ENCODE peak calls at places on chromosomes 13 and 19, in six cellular contexts. F is HEK293T; T is fibroblast of mammary gland; W is stimulated activated CD8-positive, alpha-beta memory T cell treated with anti-CD3 and anti-CD28 coated beads, Interleukin-2, amount 100 ng/mL, for 48 hours; E is stimulated activated CD4-positive, alpha-beta T cell treated with anti-CD3 and anti-CD28 coated beads, TNF-alpha, amount 100 ng/mL, for 48 hours; Z is foreskin fibroblast. Q is an unnamed sample.

GRCh38 chr19:33000910-33001309 is 28.9 kb downstream of the FAAP24 start:
- DNase-seq in F (no peak), T (no peak), W (no peak), E (no peak), Z (no peak), Q (no peak)

GRCh38 chr13:39186205-39186880 is 148.1 kb downstream of the NHLRC3 start:
- DNase-seq in F (no peak), T (peak), W (no peak), E (no peak), Z (no peak), Q (no peak)

GRCh38 chr13:46124531-46124966 is 19.7 kb upstream of the CPB2 start:
- DNase-seq in F (no peak), T (no peak), W (peak), E (no peak), Z (no peak), Q (no peak)

GRCh38 chr19:12763100-12763499 is 11.5 kb downstream of the BEST2 start:
- DNase-seq in F (no peak), T (no peak), W (no peak), E (no peak), Z (no peak), Q (no peak)

GRCh38 chr19:55909801-55910200 is 22.3 kb downstream of the NLRP13 start:
- DNase-seq in F (no peak), T (no peak), W (no peak), E (no peak), Z (no peak), Q (no peak)

GRCh38 chr13:94419304-94419943 is 60.1 kb downstream of the DCT start:
- DNase-seq in F (no peak), T (peak), W (no peak), E (no peak), Z (peak), Q (no peak)

GRCh38 chr19:30450101-30450500 is 77.9 kb downstream of the ZNF536 start:
- DNase-seq in F (peak), T (no peak), W (no peak), E (no peak), Z (peak), Q (no peak)

GRCh38 chr13:24124789-24125476 is 35.6 kb upstream of the SPATA13 start:
- DNase-seq in F (no peak), T (no peak), W (peak), E (no peak), Z (no peak), Q (no peak)

Q was measured in hepatic stellate cell.